ENCODE peak calls at places on chromosomes 7 and 10, in ten cellular contexts. One of them, this sample, is unnamed. For H3K4me1, the result is how much of the 10 kb centered on the place peaks cover.

GRCh38 chr10:72812798-72813430 is 80.6 kb upstream of the OIT3 start:
- DNase-seq in mesenchymal stem cell: peak
- DNase-seq in naive thymus-derived CD4-positive, alpha-beta T cell: no peak
- DNase-seq in Peyer's patch: no peak
- DNase-seq in K562: no peak
- DNase-seq in HCT116: peak
- DNase-seq in OCI-LY7: no peak
- DNase-seq in A549: peak
- DNase-seq in upper lobe of right lung: no peak
- DNase-seq in psoas muscle: no peak
- DNase-seq in this sample: no peak

GRCh38 chr10:128924918-128925317 is 542.1 kb upstream of the MGMT start:
- DNase-seq in naive thymus-derived CD4-positive, alpha-beta T cell: no peak
- DNase-seq in OCI-LY7: no peak
- DNase-seq in mesenchymal stem cell: no peak
- DNase-seq in psoas muscle: no peak
- DNase-seq in A549: no peak
- DNase-seq in Peyer's patch: no peak
- DNase-seq in K562: no peak
- DNase-seq in upper lobe of right lung: no peak
- DNase-seq in HCT116: no peak
- DNase-seq in this sample: no peak

GRCh38 chr7:90821961-90822620 is 226.0 kb downstream of the CDK14 start:
- DNase-seq in K562: no peak
- DNase-seq in psoas muscle: no peak
- DNase-seq in Peyer's patch: no peak
- DNase-seq in upper lobe of right lung: no peak
- DNase-seq in mesenchymal stem cell: no peak
- DNase-seq in naive thymus-derived CD4-positive, alpha-beta T cell: no peak
- DNase-seq in A549: no peak
- DNase-seq in HCT116: no peak
- DNase-seq in OCI-LY7: no peak
- DNase-seq in this sample: no peak

GRCh38 chr7:74449809-74450397 is 3.8 kb upstream of the GTF2IRD1 start:
- DNase-seq in HCT116: peak
- DNase-seq in upper lobe of right lung: no peak
- DNase-seq in A549: peak
- DNase-seq in psoas muscle: no peak
- DNase-seq in OCI-LY7: peak
- DNase-seq in Peyer's patch: no peak
- DNase-seq in K562: peak
- DNase-seq in mesenchymal stem cell: peak
- DNase-seq in naive thymus-derived CD4-positive, alpha-beta T cell: peak
- DNase-seq in this sample: no peak

GRCh38 chr7:6171532-6172330 is 100.7 kb downstream of the CYTH3 start:
- DNase-seq in OCI-LY7: no peak
- DNase-seq in K562: no peak
- DNase-seq in naive thymus-derived CD4-positive, alpha-beta T cell: no peak
- DNase-seq in mesenchymal stem cell: no peak
- DNase-seq in Peyer's patch: no peak
- DNase-seq in psoas muscle: no peak
- DNase-seq in HCT116: no peak
- DNase-seq in A549: no peak
- DNase-seq in upper lobe of right lung: no peak
- DNase-seq in this sample: no peak

GRCh38 chr7:150362989-150363769 is 5.4 kb upstream of the REPIN1 start:
- DNase-seq in A549: no peak
- DNase-seq in psoas muscle: no peak
- DNase-seq in upper lobe of right lung: peak
- DNase-seq in OCI-LY7: no peak
- DNase-seq in mesenchymal stem cell: no peak
- DNase-seq in Peyer's patch: no peak
- DNase-seq in K562: no peak
- DNase-seq in naive thymus-derived CD4-positive, alpha-beta T cell: no peak
- DNase-seq in HCT116: no peak
- DNase-seq in this sample: no peak

GRCh38 chr10:66564341-66564740 is 361.5 kb upstream of the LRRTM3 start:
- DNase-seq in HCT116: no peak
- DNase-seq in Peyer's patch: no peak
- DNase-seq in naive thymus-derived CD4-positive, alpha-beta T cell: no peak
- DNase-seq in OCI-LY7: no peak
- DNase-seq in upper lobe of right lung: no peak
- DNase-seq in psoas muscle: no peak
- DNase-seq in K562: no peak
- DNase-seq in mesenchymal stem cell: no peak
- DNase-seq in A549: no peak
- DNase-seq in this sample: no peak

GRCh38 chr10:63665765-63666164 is 144.6 kb downstream of the REEP3 start:
- DNase-seq in HCT116: no peak
- DNase-seq in naive thymus-derived CD4-positive, alpha-beta T cell: no peak
- DNase-seq in A549: no peak
- DNase-seq in K562: no peak
- DNase-seq in upper lobe of right lung: no peak
- DNase-seq in psoas muscle: no peak
- DNase-seq in mesenchymal stem cell: peak
- DNase-seq in OCI-LY7: no peak
- DNase-seq in Peyer's patch: no peak
- DNase-seq in this sample: no peak

GRCh38 chr10:75633568-75633967 is 202.1 kb downstream of the LRMDA start:
- DNase-seq in psoas muscle: no peak
- DNase-seq in OCI-LY7: no peak
- DNase-seq in A549: no peak
- DNase-seq in mesenchymal stem cell: no peak
- DNase-seq in Peyer's patch: no peak
- DNase-seq in HCT116: no peak
- DNase-seq in upper lobe of right lung: no peak
- DNase-seq in K562: no peak
- DNase-seq in naive thymus-derived CD4-positive, alpha-beta T cell: no peak
- DNase-seq in this sample: no peak

GRCh38 chr10:75630746-75631145 is 199.3 kb downstream of the LRMDA start:
- DNase-seq in OCI-LY7: no peak
- DNase-seq in upper lobe of right lung: no peak
- DNase-seq in HCT116: no peak
- DNase-seq in Peyer's patch: no peak
- DNase-seq in mesenchymal stem cell: no peak
- DNase-seq in naive thymus-derived CD4-positive, alpha-beta T cell: no peak
- DNase-seq in A549: no peak
- DNase-seq in K562: no peak
- DNase-seq in psoas muscle: no peak
- DNase-seq in this sample: no peak

GRCh38 chr10:75634947-75635346 is 203.5 kb downstream of the LRMDA start:
- DNase-seq in A549: no peak
- DNase-seq in OCI-LY7: no peak
- DNase-seq in HCT116: no peak
- DNase-seq in Peyer's patch: no peak
- DNase-seq in mesenchymal stem cell: no peak
- DNase-seq in naive thymus-derived CD4-positive, alpha-beta T cell: no peak
- DNase-seq in psoas muscle: no peak
- DNase-seq in upper lobe of right lung: no peak
- DNase-seq in K562: no peak
- DNase-seq in this sample: no peak

GRCh38 chr10:75638752-75639151 is 207.3 kb downstream of the LRMDA start:
- DNase-seq in A549: no peak
- DNase-seq in HCT116: no peak
- DNase-seq in K562: no peak
- DNase-seq in naive thymus-derived CD4-positive, alpha-beta T cell: no peak
- DNase-seq in mesenchymal stem cell: no peak
- DNase-seq in Peyer's patch: no peak
- DNase-seq in upper lobe of right lung: no peak
- DNase-seq in OCI-LY7: no peak
- DNase-seq in psoas muscle: no peak
- DNase-seq in this sample: no peak

DNA sequence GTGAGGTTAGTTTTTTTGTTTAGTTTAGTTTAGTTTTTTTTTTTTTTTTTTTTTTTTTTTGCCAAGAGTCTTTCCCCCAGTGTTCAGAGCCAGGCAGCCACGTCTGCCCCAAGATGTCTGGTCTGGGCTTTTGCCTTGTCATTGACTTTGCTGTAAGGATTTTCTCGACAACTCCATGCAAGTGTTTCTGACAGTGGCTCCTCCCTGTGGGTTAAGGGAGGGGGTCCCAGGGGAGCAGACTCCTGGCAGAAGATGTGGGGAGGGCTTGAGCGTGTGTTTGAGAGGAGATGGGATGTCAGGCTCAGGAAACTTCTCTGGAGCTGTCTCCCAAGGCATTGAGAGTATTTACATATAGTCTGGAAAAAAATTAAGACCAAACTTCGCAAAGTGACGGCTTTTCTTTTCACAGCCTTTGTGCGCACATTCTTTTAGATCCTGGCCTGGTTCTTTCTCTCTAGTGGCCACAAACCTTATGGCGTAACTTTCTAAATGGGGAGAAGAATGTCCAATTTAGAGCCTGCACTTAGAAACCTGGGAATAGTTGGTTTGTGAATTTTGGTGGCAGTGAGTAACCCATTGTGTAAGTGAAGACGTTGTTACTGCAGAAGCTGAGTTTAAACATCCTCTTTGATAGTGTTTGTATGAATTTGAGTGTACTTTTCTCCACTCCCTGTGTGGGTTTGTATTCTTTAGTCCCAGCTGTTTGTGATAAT is 201.5 kb downstream of the LRMDA start:
- DNase-seq in Peyer's patch: no peak
- DNase-seq in mesenchymal stem cell: peak
- DNase-seq in naive thymus-derived CD4-positive, alpha-beta T cell: no peak
- DNase-seq in OCI-LY7: no peak
- DNase-seq in HCT116: no peak
- DNase-seq in K562: no peak
- DNase-seq in upper lobe of right lung: no peak
- DNase-seq in A549: no peak
- DNase-seq in psoas muscle: peak
- DNase-seq in this sample: no peak
- H3K4me1 ChIP-seq in Peyer's patch: under half
- H3K4me1 ChIP-seq in mesenchymal stem cell: under half
- H3K4me1 ChIP-seq in naive thymus-derived CD4-positive, alpha-beta T cell: under half
- H3K4me1 ChIP-seq in OCI-LY7: under half
- H3K4me1 ChIP-seq in HCT116: under half
- H3K4me1 ChIP-seq in K562: under half
- H3K4me1 ChIP-seq in upper lobe of right lung: under half
- H3K4me1 ChIP-seq in A549: under half
- H3K4me1 ChIP-seq in psoas muscle: under half
- H3K4me1 ChIP-seq in this sample: under half

GRCh38 chr10:7486533-7486932 is 75.7 kb upstream of the SFMBT2 start:
- DNase-seq in A549: no peak
- DNase-seq in Peyer's patch: no peak
- DNase-seq in naive thymus-derived CD4-positive, alpha-beta T cell: no peak
- DNase-seq in psoas muscle: no peak
- DNase-seq in upper lobe of right lung: no peak
- DNase-seq in HCT116: no peak
- DNase-seq in OCI-LY7: no peak
- DNase-seq in K562: no peak
- DNase-seq in mesenchymal stem cell: no peak
- DNase-seq in this sample: no peak
- H3K4me1 ChIP-seq in A549: under half
- H3K4me1 ChIP-seq in Peyer's patch: under half
- H3K4me1 ChIP-seq in naive thymus-derived CD4-positive, alpha-beta T cell: half or more
- H3K4me1 ChIP-seq in psoas muscle: under half
- H3K4me1 ChIP-seq in upper lobe of right lung: under half
- H3K4me1 ChIP-seq in HCT116: under half
- H3K4me1 ChIP-seq in OCI-LY7: half or more
- H3K4me1 ChIP-seq in K562: under half
- H3K4me1 ChIP-seq in mesenchymal stem cell: under half
- H3K4me1 ChIP-seq in this sample: under half

GRCh38 chr10:108208038-108208437 is 1043.5 kb upstream of the SORCS1 start:
- DNase-seq in A549: no peak
- DNase-seq in psoas muscle: no peak
- DNase-seq in K562: no peak
- DNase-seq in Peyer's patch: no peak
- DNase-seq in HCT116: no peak
- DNase-seq in naive thymus-derived CD4-positive, alpha-beta T cell: no peak
- DNase-seq in mesenchymal stem cell: no peak
- DNase-seq in upper lobe of right lung: no peak
- DNase-seq in OCI-LY7: no peak
- DNase-seq in this sample: no peak
- H3K4me1 ChIP-seq in A549: under half
- H3K4me1 ChIP-seq in psoas muscle: under half
- H3K4me1 ChIP-seq in K562: under half
- H3K4me1 ChIP-seq in Peyer's patch: under half
- H3K4me1 ChIP-seq in HCT116: under half
- H3K4me1 ChIP-seq in naive thymus-derived CD4-positive, alpha-beta T cell: under half
- H3K4me1 ChIP-seq in mesenchymal stem cell: under half
- H3K4me1 ChIP-seq in upper lobe of right lung: under half
- H3K4me1 ChIP-seq in OCI-LY7: under half
- H3K4me1 ChIP-seq in this sample: under half

DNA sequence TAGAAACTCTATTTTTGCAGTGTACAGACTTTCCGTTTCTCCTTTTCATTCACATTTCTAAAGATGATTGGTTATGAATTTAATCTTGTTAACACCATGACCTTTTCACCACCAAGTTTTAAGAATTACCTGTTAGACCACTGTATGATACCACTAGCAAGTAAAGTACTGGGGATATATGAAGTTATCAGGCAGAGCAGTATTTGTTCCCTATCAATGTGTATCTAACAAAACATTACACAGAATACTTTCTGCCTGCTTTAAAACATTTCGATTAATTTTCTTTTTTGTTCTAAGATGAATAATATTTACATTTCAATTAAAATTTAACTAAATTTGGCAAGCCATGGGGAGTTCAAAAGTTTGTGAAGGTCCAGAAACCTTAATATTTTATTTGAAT is 49.9 kb upstream of the AHR start:
- DNase-seq in A549: no peak
- DNase-seq in Peyer's patch: no peak
- DNase-seq in K562: no peak
- DNase-seq in HCT116: no peak
- DNase-seq in OCI-LY7: no peak
- DNase-seq in psoas muscle: no peak
- DNase-seq in mesenchymal stem cell: no peak
- DNase-seq in upper lobe of right lung: no peak
- DNase-seq in naive thymus-derived CD4-positive, alpha-beta T cell: no peak
- DNase-seq in this sample: no peak
- H3K4me1 ChIP-seq in A549: under half
- H3K4me1 ChIP-seq in Peyer's patch: under half
- H3K4me1 ChIP-seq in K562: under half
- H3K4me1 ChIP-seq in HCT116: under half
- H3K4me1 ChIP-seq in OCI-LY7: under half
- H3K4me1 ChIP-seq in psoas muscle: under half
- H3K4me1 ChIP-seq in mesenchymal stem cell: under half
- H3K4me1 ChIP-seq in upper lobe of right lung: under half
- H3K4me1 ChIP-seq in naive thymus-derived CD4-positive, alpha-beta T cell: under half
- H3K4me1 ChIP-seq in this sample: under half

GRCh38 chr10:49290131-49290530 is 8.8 kb upstream of the C10orf71 start:
- DNase-seq in psoas muscle: no peak
- DNase-seq in Peyer's patch: no peak
- DNase-seq in upper lobe of right lung: no peak
- DNase-seq in A549: no peak
- DNase-seq in HCT116: no peak
- DNase-seq in naive thymus-derived CD4-positive, alpha-beta T cell: no peak
- DNase-seq in K562: no peak
- DNase-seq in mesenchymal stem cell: no peak
- DNase-seq in OCI-LY7: no peak
- DNase-seq in this sample: no peak
- H3K4me1 ChIP-seq in psoas muscle: half or more
- H3K4me1 ChIP-seq in Peyer's patch: under half
- H3K4me1 ChIP-seq in upper lobe of right lung: under half
- H3K4me1 ChIP-seq in A549: under half
- H3K4me1 ChIP-seq in HCT116: under half
- H3K4me1 ChIP-seq in naive thymus-derived CD4-positive, alpha-beta T cell: under half
- H3K4me1 ChIP-seq in K562: under half
- H3K4me1 ChIP-seq in mesenchymal stem cell: under half
- H3K4me1 ChIP-seq in OCI-LY7: under half
- H3K4me1 ChIP-seq in this sample: under half

This sample was measured in right atrium auricular region.